ENCODE peak calls at places on chromosomes 1 and 21, in four cellular contexts. A is uterus, B is left ventricle myocardium inferior, F is iPS DF 6.9. N is an unnamed sample.

GRCh38 chr1:30627206-30627605 is 96.2 kb downstream of the MATN1 start:
- DNase-seq in A (no peak), F (no peak), B (no peak), N (no peak)

GRCh38 chr1:244214009-244214967 is 163.2 kb downstream of the ZBTB18 start:
- DNase-seq in F (peak; percentile 64), B (peak; percentile 20), A (peak; percentile 57), N (peak; percentile 42)

GRCh38 chr1:37727186-37727585 is 34.9 kb downstream of the CDCA8 start:
- DNase-seq in B (no peak), A (no peak), F (no peak), N (no peak)

GRCh38 chr1:230821346-230821745 is 47.0 kb downstream of the C1orf198 start:
- DNase-seq in F (no peak), B (no peak), A (no peak), N (no peak)

GRCh38 chr1:67752306-67752705 is 67.3 kb downstream of the GADD45A start:
- DNase-seq in F (no peak), A (no peak), B (no peak), N (no peak)

GRCh38 chr1:206419250-206419649 is 51.0 kb upstream of the IKBKE start:
- DNase-seq in A (no peak), F (no peak), B (no peak), N (no peak)

GRCh38 chr1:26991310-26992116 is 2.0 kb upstream of the TRNP1 start:
- DNase-seq in F (no peak), B (no peak), A (no peak), N (no peak)

GRCh38 chr1:228364068-228364705 is 42.4 kb downstream of the TRIM11 start:
- DNase-seq in F (no peak), B (peak; percentile 6), A (no peak), N (peak; percentile 61)

GRCh38 chr21:42651515-42652401 is 1.7 kb upstream of the PDE9A start:
- DNase-seq in B (peak; percentile 17), F (no peak), A (no peak), N (no peak)

GRCh38 chr1:28115267-28115666 is 26.9 kb upstream of the EYA3 start:
- DNase-seq in B (no peak), F (no peak), A (no peak), N (no peak)

GRCh38 chr1:22291057-22291456 is 148.2 kb upstream of the WNT4 start:
- DNase-seq in A (no peak), F (no peak), B (no peak), N (no peak)
- H3K27me3 ChIP-seq in A (no peaks in the 10 kb centered on the region), F (no peaks in the 10 kb centered on the region), B (peaks cover 67% of the 10 kb centered on the region), N (no peaks in the 10 kb centered on the region)

GRCh38 chr1:942411-942821 is 16.6 kb downstream of the NOC2L start:
- DNase-seq in B (no peak), F (no peak), A (no peak), N (no peak)

GRCh38 chr1:944341-945325 is 14.4 kb downstream of the NOC2L start:
- DNase-seq in F (no peak), B (peak; percentile 51), A (peak; percentile 92), N (no peak)

GRCh38 chr1:943545-944340 is 15.3 kb downstream of the NOC2L start:
- DNase-seq in A (peak; percentile 60), B (no peak), F (no peak), N (no peak)

GRCh38 chr1:941588-942383 is 17.3 kb downstream of the NOC2L start:
- DNase-seq in B (peak; percentile 73), F (no peak), A (peak; percentile 93), N (peak; percentile 82)

DNA sequence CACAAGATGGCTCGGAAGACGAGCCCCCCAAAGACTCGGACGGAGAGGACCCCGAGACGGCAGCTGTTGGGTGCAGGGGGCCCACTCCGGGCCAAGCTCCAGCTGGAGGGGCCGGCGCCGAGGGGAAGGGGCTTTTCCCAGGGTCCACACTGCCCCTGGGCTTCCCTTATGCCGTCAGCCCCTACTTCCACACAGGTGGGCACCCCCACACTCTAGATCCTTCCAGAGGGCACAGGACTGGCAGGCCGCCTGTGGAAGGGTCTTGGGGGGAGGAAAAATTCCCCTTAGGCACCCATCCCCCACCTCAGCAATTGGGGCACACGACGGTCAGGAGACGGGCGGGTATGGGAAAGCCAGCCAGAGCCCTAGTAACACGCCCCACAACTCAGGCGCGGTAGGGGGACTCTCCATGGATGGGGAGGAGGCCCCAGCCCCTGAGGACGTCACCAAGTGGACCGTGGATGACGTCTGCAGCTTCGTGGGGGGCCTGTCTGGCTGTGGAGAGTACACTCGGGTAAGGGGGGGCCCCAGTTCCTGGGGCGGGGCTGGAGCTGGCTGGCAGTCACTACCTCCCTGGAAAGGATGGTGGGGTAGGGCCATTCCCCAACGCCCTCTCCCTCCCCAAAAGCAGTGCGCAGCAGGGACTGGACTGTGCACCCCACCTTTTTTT is 16.1 kb downstream of the NOC2L start:
- DNase-seq in B (peak; percentile 55), F (no peak), A (peak; percentile 89), N (no peak)
- H3K27me3 ChIP-seq in B (peaks cover 61% of the 10 kb centered on the region), F (peaks cover 31% of the 10 kb centered on the region), A (no peaks in the 10 kb centered on the region), N (peaks cover 60% of the 10 kb centered on the region)

GRCh38 chr21:38358098-38358497 is 101.3 kb downstream of the KCNJ15 start:
- DNase-seq in B (no peak), F (no peak), A (no peak), N (no peak)
- H3K27me3 ChIP-seq in B (peaks cover 23% of the 10 kb centered on the region), F (no peaks in the 10 kb centered on the region), A (no peaks in the 10 kb centered on the region), N (no peaks in the 10 kb centered on the region)

GRCh38 chr21:44749759-44750674 is 38.6 kb upstream of the TSPEAR start:
- DNase-seq in B (no peak), A (no peak), F (no peak), N (no peak)

GRCh38 chr21:44751186-44751798 is 39.9 kb upstream of the TSPEAR start:
- DNase-seq in A (no peak), B (no peak), F (no peak), N (no peak)

GRCh38 chr21:44748621-44749020 is 37.2 kb upstream of the TSPEAR start:
- DNase-seq in F (peak; percentile 57), B (no peak), A (no peak), N (peak; percentile 65)

GRCh38 chr21:44750675-44751025 is 39.3 kb upstream of the TSPEAR start:
- DNase-seq in A (no peak), F (no peak), B (no peak), N (no peak)

DNA sequence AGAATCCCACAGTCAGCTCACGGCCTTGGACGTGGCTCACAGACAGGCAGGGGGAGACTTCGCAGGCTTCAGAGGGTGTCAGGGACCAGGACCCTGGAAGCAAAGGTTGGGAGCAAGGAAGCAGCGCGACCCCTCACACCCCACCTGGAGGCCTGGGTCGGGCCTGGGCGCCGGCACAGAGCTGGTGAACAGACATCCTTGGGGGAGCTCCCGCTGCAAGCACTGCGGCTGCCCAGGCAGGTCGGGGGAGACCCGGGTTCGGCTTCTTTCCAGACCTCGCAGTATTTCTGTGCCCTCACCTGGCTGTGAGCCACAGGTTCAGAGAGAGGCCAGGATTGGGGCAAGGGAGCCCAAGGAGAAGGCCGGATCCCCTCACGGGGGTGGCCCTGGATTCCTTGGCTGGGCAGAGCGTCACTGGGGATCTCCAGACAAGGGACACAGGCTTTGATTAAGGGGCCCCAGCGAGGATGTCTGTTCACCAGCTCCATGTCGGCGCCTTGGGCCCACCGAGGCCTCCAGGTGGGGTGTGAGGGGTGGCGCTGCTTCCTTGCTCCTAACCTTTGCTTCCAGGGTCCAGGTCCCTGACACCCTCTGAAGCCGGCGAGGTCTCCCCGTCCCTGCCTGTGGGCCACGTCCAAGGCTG is 37.9 kb upstream of the TSPEAR start:
- DNase-seq in B (no peak), F (no peak), A (no peak), N (no peak)
- H3K27me3 ChIP-seq in B (peaks cover 37% of the 10 kb centered on the region), F (no peaks in the 10 kb centered on the region), A (no peaks in the 10 kb centered on the region), N (peaks cover 39% of the 10 kb centered on the region)

DNA sequence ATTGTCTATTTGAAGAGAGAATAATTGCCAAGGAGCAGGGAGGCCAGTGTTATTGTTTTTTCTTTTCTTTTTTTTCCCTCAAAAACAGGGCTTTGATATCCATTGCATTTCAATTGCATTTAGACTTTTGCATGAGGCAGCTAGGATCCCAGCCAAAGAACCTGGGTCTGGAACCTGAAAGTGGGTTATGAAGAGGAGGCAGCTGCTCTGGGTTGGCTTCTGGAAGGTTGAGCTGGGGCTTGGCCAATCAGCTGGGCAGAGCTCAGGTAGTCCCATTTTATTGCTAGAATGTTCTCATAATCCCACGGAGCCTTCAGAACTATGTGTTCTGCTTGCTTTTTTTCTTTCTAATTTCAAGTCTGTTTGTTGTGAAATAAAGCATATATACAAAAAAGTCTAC is 218.9 kb downstream of the CAMTA1 start:
- DNase-seq in A (no peak), B (no peak), F (no peak), N (no peak)
- H3K27me3 ChIP-seq in A (no peaks in the 10 kb centered on the region), B (no peaks in the 10 kb centered on the region), F (no peaks in the 10 kb centered on the region), N (no peaks in the 10 kb centered on the region)

GRCh38 chr1:5989731-5990271 is 2.4 kb downstream of the NPHP4 start:
- DNase-seq in F (no peak), A (no peak), B (no peak), N (peak; percentile 71)

GRCh38 chr1:5991784-5992033 is 516 bp downstream of the NPHP4 start:
- DNase-seq in B (peak; percentile 54), F (no peak), A (no peak), N (no peak)

GRCh38 chr1:5992814-5993552 is 758 bp upstream of the NPHP4 start:
- DNase-seq in B (no peak), A (no peak), F (no peak), N (peak; percentile 82)

GRCh38 chr1:5992034-5992813 is at the start of gene NPHP4:
- DNase-seq in B (peak; percentile 100), A (peak; percentile 100), F (peak; percentile 99), N (peak; percentile 98)

GRCh38 chr1:5990913-5991783 is 1.1 kb downstream of the NPHP4 start:
- DNase-seq in A (peak; percentile 44), F (no peak), B (no peak), N (peak; percentile 45)
- H3K27me3 ChIP-seq in A (no peaks in the 10 kb centered on the region), F (peaks cover 2% of the 10 kb centered on the region), B (no peaks in the 10 kb centered on the region), N (peaks cover 9% of the 10 kb centered on the region)

DNA sequence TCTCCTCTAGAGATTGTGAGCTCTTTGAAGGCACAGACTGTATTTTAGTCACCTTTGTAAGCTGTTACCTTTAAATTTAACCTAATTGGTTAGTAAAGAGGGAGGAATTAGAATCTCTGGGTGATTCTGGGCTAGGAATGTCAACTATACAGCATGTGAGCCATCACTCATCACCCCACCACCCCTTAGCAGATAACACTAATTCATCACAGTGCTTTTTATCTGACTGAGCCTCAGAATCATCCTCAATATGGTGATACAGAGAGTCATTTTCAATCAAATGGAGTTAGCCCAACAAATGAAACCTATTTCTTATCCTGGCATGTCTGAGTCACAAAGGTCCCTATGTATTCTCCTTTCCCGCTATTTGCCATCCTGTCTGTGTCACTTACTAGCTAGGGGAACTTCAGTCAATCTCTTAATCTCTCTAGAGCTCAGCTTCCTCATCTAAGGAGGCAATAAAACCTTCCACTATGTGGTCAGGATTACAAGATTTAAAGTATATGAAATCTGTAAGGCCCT is 13.3 kb downstream of the KCNJ10 start:
- DNase-seq in F (no peak), A (no peak), B (no peak), N (no peak)
- H3K27me3 ChIP-seq in F (no peaks in the 10 kb centered on the region), A (no peaks in the 10 kb centered on the region), B (peaks cover 63% of the 10 kb centered on the region), N (no peaks in the 10 kb centered on the region)

DNA sequence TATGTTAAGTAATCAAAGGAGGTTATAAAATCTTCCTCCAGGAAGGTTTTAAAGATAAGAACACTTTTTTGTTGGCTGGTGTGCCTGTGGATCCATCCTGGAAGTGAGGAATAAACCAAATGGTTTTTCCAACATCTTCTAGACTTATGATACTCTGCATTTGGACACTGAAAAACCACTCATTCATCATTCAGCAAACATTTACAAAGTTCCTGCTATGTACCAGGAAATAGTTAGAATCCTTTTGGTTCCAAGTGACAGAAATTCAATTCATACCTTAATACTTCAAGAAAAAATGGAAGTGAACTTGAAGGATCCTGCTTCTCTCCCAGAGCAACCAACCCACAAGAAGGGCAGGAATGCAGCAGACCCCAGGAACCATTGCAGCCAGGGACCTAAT is 39.6 kb upstream of the PIGC start:
- DNase-seq in B (no peak), A (no peak), F (no peak), N (no peak)
- H3K27me3 ChIP-seq in B (peaks cover 3% of the 10 kb centered on the region), A (no peaks in the 10 kb centered on the region), F (no peaks in the 10 kb centered on the region), N (peaks cover 4% of the 10 kb centered on the region)

GRCh38 chr1:23210963-23211362 is 6.3 kb downstream of the HTR1D start:
- DNase-seq in A (no peak), F (no peak), B (no peak), N (no peak)
- H3K27me3 ChIP-seq in A (no peaks in the 10 kb centered on the region), F (no peaks in the 10 kb centered on the region), B (peaks cover 92% of the 10 kb centered on the region), N (peaks cover 50% of the 10 kb centered on the region)